ENCODE peak calls at places on chromosome 20, in nine cellular contexts. F is A673; E is heart right ventricle; X is prostate gland; N is H1; G is left ventricle myocardium inferior; U is CD4-positive, CD25-positive, alpha-beta regulatory T cell; P is fibroblast of lung; M is pancreas. K is an unnamed sample.

GRCh38 chr20:9022361-9022760 is 46.5 kb upstream of the PLCB4 start:
- DNase-seq in G (no peak), M (no peak), U (no peak), P (no peak), E (no peak), X (no peak), N (no peak), F (no peak), K (no peak)

GRCh38 chr20:15834857-15835256 is 738.4 kb downstream of the KIF16B start:
- DNase-seq in G (no peak), N (no peak), M (no peak), F (no peak), E (no peak), X (no peak), U (no peak), P (no peak), K (no peak)

GRCh38 chr20:50744143-50744792 is 12.9 kb downstream of the PARD6B start:
- DNase-seq in P (peak; percentile 91), X (peak; percentile 67), E (peak; percentile 56), U (no peak), F (peak; percentile 86), G (peak; percentile 43), N (peak; percentile 46), M (no peak), K (no peak)

GRCh38 chr20:25000268-25000801 is 7.8 kb upstream of the APMAP start:
- DNase-seq in P (peak; percentile 25), U (no peak), G (peak; percentile 77), N (no peak), X (peak; percentile 97), E (peak; percentile 54), M (peak; percentile 88), F (no peak), K (peak; percentile 78)

GRCh38 chr20:17641520-17641964 is 40.5 kb downstream of the RRBP1 start:
- DNase-seq in F (no peak), P (no peak), E (no peak), G (peak; percentile 16), X (no peak), U (no peak), N (no peak), M (no peak), K (peak; percentile 48)

GRCh38 chr20:45828589-45828988 is 1.5 kb upstream of the TNNC2 start:
- DNase-seq in F (no peak), P (no peak), N (no peak), E (no peak), G (no peak), X (no peak), M (no peak), U (no peak), K (peak; percentile 73)

GRCh38 chr20:44166008-44166407 is 21.0 kb downstream of the JPH2 start:
- DNase-seq in G (no peak), E (no peak), X (no peak), P (no peak), U (no peak), M (no peak), N (no peak), F (peak; percentile 82), K (no peak)

GRCh38 chr20:14445310-14445709 is 107.9 kb upstream of the FLRT3 start:
- DNase-seq in P (peak; percentile 72), N (no peak), X (no peak), U (no peak), M (no peak), G (no peak), F (no peak), E (no peak), K (no peak)

GRCh38 chr20:24472426-24472825 is 3.0 kb downstream of the SYNDIG1 start:
- DNase-seq in G (no peak), N (no peak), F (no peak), E (no peak), X (no peak), U (no peak), M (no peak), P (no peak), K (no peak)

GRCh38 chr20:38214871-38215788 is 45.4 kb downstream of the KIAA1755 start:
- DNase-seq in G (no peak), P (no peak), E (no peak), X (no peak), M (no peak), N (no peak), U (no peak), F (no peak), K (no peak)

GRCh38 chr20:40682104-40683045 is 6.7 kb downstream of the MAFB start:
- DNase-seq in U (no peak), F (no peak), G (peak; percentile 46), M (no peak), X (no peak), E (peak; percentile 47), P (peak; percentile 31), N (peak; percentile 60), K (no peak)

GRCh38 chr20:54773643-54774000 is 298.2 kb downstream of the DOK5 start:
- DNase-seq in G (no peak), P (no peak), N (no peak), U (no peak), M (no peak), F (no peak), X (no peak), E (no peak), K (no peak)

GRCh38 chr20:50221501-50222323 is 31.1 kb downstream of the CEBPB start:
- DNase-seq in G (peak; percentile 33), N (no peak), X (no peak), E (no peak), P (peak; percentile 62), F (no peak), U (no peak), M (no peak), K (no peak)

GRCh38 chr20:41185013-41185757 is 47.8 kb downstream of the PLCG1 start:
- DNase-seq in X (no peak), P (no peak), U (no peak), G (no peak), M (peak; percentile 43), N (peak; percentile 39), E (no peak), F (no peak), K (peak; percentile 63)

GRCh38 chr20:35283441-35284266 is 918 bp downstream of the EIF6 start:
- DNase-seq in X (no peak), G (no peak), U (no peak), F (no peak), M (no peak), N (no peak), P (no peak), E (no peak), K (no peak)

GRCh38 chr20:9052136-9052535 is 16.8 kb upstream of the PLCB4 start:
- DNase-seq in X (no peak), F (no peak), G (no peak), M (no peak), N (no peak), P (no peak), E (no peak), U (no peak), K (no peak)

GRCh38 chr20:41226426-41226825 is 89.1 kb downstream of the PLCG1 start:
- DNase-seq in G (no peak), E (no peak), N (no peak), X (no peak), U (no peak), P (no peak), M (no peak), F (no peak), K (no peak)

GRCh38 chr20:11849270-11849920 is 68.3 kb upstream of the BTBD3 start:
- DNase-seq in E (no peak), F (no peak), X (no peak), N (no peak), P (peak; percentile 58), G (no peak), M (no peak), U (no peak), K (no peak)

GRCh38 chr20:8777866-8778265 is 291.0 kb upstream of the PLCB4 start:
- DNase-seq in G (no peak), X (no peak), M (no peak), N (no peak), P (no peak), U (no peak), F (peak; percentile 23), E (no peak), K (no peak)

DNA sequence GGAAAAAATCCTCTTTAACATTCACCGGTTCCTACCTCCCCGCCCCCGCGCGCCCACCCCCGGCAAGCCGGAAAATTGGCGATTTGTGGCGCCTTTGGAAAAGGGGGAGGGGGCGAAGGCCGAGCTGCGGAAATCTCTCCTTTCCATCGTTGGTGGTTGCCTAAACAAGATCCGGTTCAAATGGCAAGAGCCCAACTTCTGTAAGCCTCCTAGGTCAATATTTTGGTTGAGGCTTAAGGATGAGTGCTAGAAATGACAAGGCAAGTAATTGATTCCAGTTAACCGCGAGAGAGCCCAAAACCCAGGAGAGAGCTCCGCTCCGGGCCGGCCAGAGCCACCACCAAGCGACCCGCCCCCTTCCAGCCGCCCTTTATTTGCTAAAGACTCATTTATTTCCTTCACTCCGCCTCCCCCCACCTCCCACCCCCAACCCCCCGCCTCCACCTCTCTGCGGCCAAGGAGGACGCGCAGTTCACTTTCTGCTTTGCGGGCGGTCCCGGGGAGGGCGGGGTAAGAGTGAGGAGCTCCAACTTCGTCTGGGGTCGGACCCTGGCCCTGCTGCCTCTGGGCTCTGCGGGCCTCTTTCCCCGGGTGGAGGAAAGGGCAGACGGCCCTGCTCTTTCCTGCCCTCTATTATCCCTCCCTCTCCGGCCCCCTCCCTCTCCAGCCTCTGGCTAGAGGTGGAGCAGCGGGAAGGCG is 838 bp upstream of the NKX2-2 start:
- DNase-seq in N (peak; percentile 86), G (no peak), U (no peak), P (no peak), E (no peak), F (peak; percentile 89), X (no peak), M (no peak), K (no peak)
- H3K4me1 ChIP-seq in N (peaks cover 32% of the 10 kb centered on the region), G (peaks cover 77% of the 10 kb centered on the region), U (peaks cover 76% of the 10 kb centered on the region), P (no peaks in the 10 kb centered on the region), E (peaks cover 18% of the 10 kb centered on the region), F (peaks cover 5% of the 10 kb centered on the region), X (no peaks in the 10 kb centered on the region), M (no peaks in the 10 kb centered on the region), K (no peaks in the 10 kb centered on the region)

DNA sequence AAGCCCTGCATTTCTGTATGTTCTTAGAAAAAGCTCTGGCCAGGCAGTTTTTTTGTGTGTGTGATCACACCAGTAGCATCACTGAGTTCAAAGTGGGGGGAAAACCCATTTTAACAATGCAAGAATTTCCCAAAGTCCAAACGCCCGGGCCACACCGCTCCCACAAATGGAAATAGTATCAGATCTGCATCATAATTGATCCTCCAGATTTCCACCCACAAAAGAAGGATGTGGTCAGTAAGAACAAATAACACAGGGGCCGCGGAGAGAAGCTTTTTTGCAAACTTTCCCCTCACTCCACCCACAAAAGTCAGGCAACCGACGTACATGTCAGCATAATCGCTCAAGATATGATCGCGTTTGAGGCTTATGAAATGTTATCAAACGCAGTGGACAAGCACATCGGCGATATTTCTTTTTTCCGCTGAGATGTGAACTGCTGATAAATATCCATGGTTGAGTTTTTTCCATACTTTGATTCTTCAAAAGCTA is 143.7 kb downstream of the ZFP64 start:
- DNase-seq in X (no peak), G (no peak), U (no peak), E (no peak), P (peak; percentile 53), F (no peak), M (no peak), N (peak; percentile 52), K (no peak)
- H3K27ac ChIP-seq in X (no peak overlapping the region), G (no peak overlapping the region), U (no peak overlapping the region), E (no peak overlapping the region), P (no peak overlapping the region), F (peak overlapping the region; percentile 16), M (no peak overlapping the region), N (peak overlapping the region; percentile 76), K (no peak overlapping the region)

GRCh38 chr20:23086056-23086551 is at the start of gene CD93:
- DNase-seq in X (no peak), N (no peak), P (no peak), G (no peak), U (no peak), F (peak; percentile 5), E (peak; percentile 58), M (no peak), K (peak; percentile 72)
- H3K4me3 ChIP-seq in X (peak within 1 kb of the TSS; percentile 9), N (no peak within 1 kb of the TSS), P (no peak within 1 kb of the TSS), G (peak within 1 kb of the TSS; percentile 66), U (peak within 1 kb of the TSS; percentile 26), F (no peak within 1 kb of the TSS), E (peak within 1 kb of the TSS; percentile 59), M (peak within 1 kb of the TSS; percentile 8), K (no peak within 1 kb of the TSS)

GRCh38 chr20:31661625-31662371 is 24.1 kb downstream of the COX4I2 start:
- DNase-seq in G (peak; percentile 86), F (peak; percentile 81), U (peak; percentile 70), X (peak; percentile 75), P (peak; percentile 70), N (peak; percentile 88), M (peak; percentile 96), E (peak; percentile 87), K (peak; percentile 87)
- H3K4me1 ChIP-seq in G (peaks cover 53% of the 10 kb centered on the region), F (peaks cover 10% of the 10 kb centered on the region), U (peaks cover 13% of the 10 kb centered on the region), X (peaks cover 30% of the 10 kb centered on the region), P (peaks cover 10% of the 10 kb centered on the region), N (no peaks in the 10 kb centered on the region), M (peaks cover 26% of the 10 kb centered on the region), E (peaks cover 42% of the 10 kb centered on the region), K (no peaks in the 10 kb centered on the region)

K was measured in aorta.